ENCODE peak calls at places on chromosomes 3 and 15, in seven cellular contexts. Z, C, M, U, V, G and X are unnamed samples.

GRCh38 chr3:23203651-23204111 is 554 bp downstream of the UBE2E2 start:
- DNase-seq in Z (peak; percentile 6), C (no peak), M (no peak), U (no peak), V (peak; percentile 10), G (peak; percentile 33), X (no peak)

GRCh38 chr3:168096210-168096795 is 579 bp upstream of the GOLIM4 start:
- DNase-seq in Z (no peak), C (peak; percentile 88), M (peak; percentile 69), U (no peak), V (peak; percentile 91), G (peak; percentile 63), X (no peak)

GRCh38 chr3:58021962-58022361 is 13.7 kb downstream of the FLNB start:
- DNase-seq in Z (no peak), C (no peak), M (no peak), U (no peak), V (no peak), G (no peak), X (no peak)

GRCh38 chr3:54888873-54889272 is 39.0 kb downstream of the LRTM1 start:
- DNase-seq in Z (no peak), C (no peak), M (no peak), U (no peak), V (peak; percentile 84), G (no peak), X (no peak)

GRCh38 chr3:47825590-47825989 is 22.7 kb downstream of the DHX30 start:
- DNase-seq in Z (no peak), C (no peak), M (no peak), U (no peak), V (no peak), G (no peak), X (no peak)

GRCh38 chr3:69902386-69902785 is 97.1 kb upstream of the SAMMSON start:
- DNase-seq in Z (no peak), C (no peak), M (no peak), U (no peak), V (no peak), G (no peak), X (no peak)

GRCh38 chr3:30676424-30677346 is 70.3 kb downstream of the TGFBR2 start:
- DNase-seq in Z (no peak), C (no peak), M (no peak), U (no peak), V (no peak), G (no peak), X (no peak)

GRCh38 chr15:95995375-95996168 is 334.9 kb upstream of the NR2F2 start:
- DNase-seq in Z (no peak), C (no peak), M (no peak), U (no peak), V (peak; percentile 41), G (no peak), X (no peak)

GRCh38 chr3:168168743-168169142 is 73.0 kb upstream of the GOLIM4 start:
- DNase-seq in Z (no peak), C (no peak), M (no peak), U (no peak), V (no peak), G (no peak), X (no peak)

GRCh38 chr15:70376929-70377691 is 279.4 kb upstream of the TLE3 start:
- DNase-seq in Z (no peak), C (no peak), M (no peak), U (no peak), V (peak; percentile 76), G (no peak), X (no peak)

GRCh38 chr15:52803543-52804306 is 13.6 kb upstream of the ONECUT1 start:
- DNase-seq in Z (no peak), C (no peak), M (no peak), U (no peak), V (no peak), G (peak; percentile 17), X (no peak)

GRCh38 chr15:56786966-56787365 is 53.7 kb upstream of the ZNF280D start:
- DNase-seq in Z (no peak), C (no peak), M (no peak), U (no peak), V (peak; percentile 42), G (peak; percentile 62), X (no peak)

GRCh38 chr3:128553560-128553959 is 60.6 kb upstream of the GATA2 start:
- DNase-seq in Z (no peak), C (no peak), M (no peak), U (no peak), V (no peak), G (no peak), X (no peak)

GRCh38 chr15:94125698-94126097 is 105.7 kb upstream of the MCTP2 start:
- DNase-seq in Z (no peak), C (no peak), M (no peak), U (no peak), V (no peak), G (no peak), X (no peak)

GRCh38 chr3:108159865-108160264 is 62.4 kb downstream of the IFT57 start:
- DNase-seq in Z (no peak), C (no peak), M (no peak), U (no peak), V (peak; percentile 75), G (no peak), X (no peak)

GRCh38 chr15:75578206-75578947 is 738 bp downstream of the PTPN9 start:
- DNase-seq in Z (peak; percentile 18), C (no peak), M (no peak), U (peak; percentile 27), V (no peak), G (peak; percentile 75), X (peak; percentile 42)

GRCh38 chr3:31621314-31621713 is 88.6 kb downstream of the STT3B start:
- DNase-seq in Z (no peak), C (no peak), M (no peak), U (no peak), V (no peak), G (no peak), X (no peak)

GRCh38 chr3:107818025-107818424 is 272.8 kb downstream of the CD47 start:
- DNase-seq in Z (no peak), C (no peak), M (no peak), U (no peak), V (no peak), G (no peak), X (no peak)

GRCh38 chr15:88998980-88999713 is 86.0 kb upstream of the MFGE8 start:
- DNase-seq in Z (no peak), C (no peak), M (no peak), U (no peak), V (no peak), G (no peak), X (no peak)

GRCh38 chr3:29144807-29145206 is 136.1 kb upstream of the RBMS3 start:
- DNase-seq in Z (no peak), C (no peak), M (peak; percentile 34), U (no peak), V (peak; percentile 74), G (no peak), X (no peak)